ENCODE peak calls at places on chromosome 3, in eight cellular contexts. One of them, this sample, is unnamed.

GRCh38 chr3:21562225-21562624 is 188.8 kb downstream of the ZNF385D start:
- DNase-seq in NCI-H2081: no peak
- DNase-seq in CD8-positive, alpha-beta memory T cell: no peak
- DNase-seq in heart left ventricle: no peak
- DNase-seq in mucosa of gallbladder: no peak
- DNase-seq in endothelial cell: no peak
- DNase-seq in HCT116: no peak
- DNase-seq in AG08395: peak
- DNase-seq in this sample: no peak

GRCh38 chr3:192864943-192865342 is 52.7 kb downstream of the MB21D2 start:
- DNase-seq in mucosa of gallbladder: no peak
- DNase-seq in AG08395: no peak
- DNase-seq in endothelial cell: no peak
- DNase-seq in NCI-H2081: no peak
- DNase-seq in heart left ventricle: no peak
- DNase-seq in HCT116: no peak
- DNase-seq in CD8-positive, alpha-beta memory T cell: no peak
- DNase-seq in this sample: no peak

GRCh38 chr3:130014526-130014925 is 40.0 kb downstream of the TRH start:
- DNase-seq in AG08395: peak
- DNase-seq in heart left ventricle: no peak
- DNase-seq in NCI-H2081: no peak
- DNase-seq in HCT116: no peak
- DNase-seq in endothelial cell: no peak
- DNase-seq in mucosa of gallbladder: no peak
- DNase-seq in CD8-positive, alpha-beta memory T cell: no peak
- DNase-seq in this sample: no peak

GRCh38 chr3:64417816-64418215 is 192.6 kb upstream of the PRICKLE2 start:
- DNase-seq in CD8-positive, alpha-beta memory T cell: no peak
- DNase-seq in mucosa of gallbladder: no peak
- DNase-seq in endothelial cell: no peak
- DNase-seq in heart left ventricle: no peak
- DNase-seq in HCT116: no peak
- DNase-seq in AG08395: peak
- DNase-seq in NCI-H2081: no peak
- DNase-seq in this sample: peak

GRCh38 chr3:15782429-15782828 is 15.3 kb downstream of the ANKRD28 start:
- DNase-seq in heart left ventricle: no peak
- DNase-seq in endothelial cell: no peak
- DNase-seq in HCT116: no peak
- DNase-seq in mucosa of gallbladder: no peak
- DNase-seq in AG08395: no peak
- DNase-seq in CD8-positive, alpha-beta memory T cell: no peak
- DNase-seq in NCI-H2081: no peak
- DNase-seq in this sample: no peak

GRCh38 chr3:129854460-129854859 is 39.1 kb downstream of the TMCC1 start:
- DNase-seq in mucosa of gallbladder: no peak
- DNase-seq in HCT116: no peak
- DNase-seq in endothelial cell: no peak
- DNase-seq in heart left ventricle: no peak
- DNase-seq in CD8-positive, alpha-beta memory T cell: no peak
- DNase-seq in NCI-H2081: no peak
- DNase-seq in AG08395: no peak
- DNase-seq in this sample: no peak

GRCh38 chr3:194967126-194968117 is 281.7 kb downstream of the FAM43A start:
- DNase-seq in mucosa of gallbladder: no peak
- DNase-seq in endothelial cell: peak
- DNase-seq in AG08395: peak
- DNase-seq in HCT116: no peak
- DNase-seq in NCI-H2081: no peak
- DNase-seq in heart left ventricle: no peak
- DNase-seq in CD8-positive, alpha-beta memory T cell: no peak
- DNase-seq in this sample: no peak

GRCh38 chr3:46925585-46925934 is 48.0 kb downstream of the PTH1R start:
- DNase-seq in AG08395: no peak
- DNase-seq in CD8-positive, alpha-beta memory T cell: no peak
- DNase-seq in heart left ventricle: peak
- DNase-seq in mucosa of gallbladder: no peak
- DNase-seq in HCT116: no peak
- DNase-seq in NCI-H2081: no peak
- DNase-seq in endothelial cell: no peak
- DNase-seq in this sample: no peak

GRCh38 chr3:49807427-49808114 is 4.5 kb downstream of the INKA1 start:
- DNase-seq in AG08395: no peak
- DNase-seq in CD8-positive, alpha-beta memory T cell: no peak
- DNase-seq in mucosa of gallbladder: no peak
- DNase-seq in HCT116: no peak
- DNase-seq in NCI-H2081: no peak
- DNase-seq in endothelial cell: peak
- DNase-seq in heart left ventricle: no peak
- DNase-seq in this sample: no peak

GRCh38 chr3:187783098-187783497 is 37.8 kb upstream of the BCL6 start:
- DNase-seq in mucosa of gallbladder: peak
- DNase-seq in NCI-H2081: no peak
- DNase-seq in HCT116: no peak
- DNase-seq in CD8-positive, alpha-beta memory T cell: no peak
- DNase-seq in AG08395: peak
- DNase-seq in endothelial cell: no peak
- DNase-seq in heart left ventricle: no peak
- DNase-seq in this sample: no peak

GRCh38 chr3:104873331-104873730 is 493.4 kb upstream of the ALCAM start:
- DNase-seq in AG08395: peak
- DNase-seq in NCI-H2081: no peak
- DNase-seq in endothelial cell: no peak
- DNase-seq in CD8-positive, alpha-beta memory T cell: no peak
- DNase-seq in mucosa of gallbladder: no peak
- DNase-seq in heart left ventricle: no peak
- DNase-seq in HCT116: no peak
- DNase-seq in this sample: no peak

GRCh38 chr3:149772861-149773260 is 19.5 kb downstream of the ANKUB1 start:
- DNase-seq in CD8-positive, alpha-beta memory T cell: no peak
- DNase-seq in heart left ventricle: no peak
- DNase-seq in endothelial cell: no peak
- DNase-seq in NCI-H2081: no peak
- DNase-seq in HCT116: no peak
- DNase-seq in AG08395: no peak
- DNase-seq in mucosa of gallbladder: no peak
- DNase-seq in this sample: no peak

GRCh38 chr3:123678108-123678511 is 93.3 kb upstream of the HACD2 start:
- DNase-seq in NCI-H2081: no peak
- DNase-seq in CD8-positive, alpha-beta memory T cell: no peak
- DNase-seq in AG08395: peak
- DNase-seq in mucosa of gallbladder: no peak
- DNase-seq in HCT116: no peak
- DNase-seq in heart left ventricle: no peak
- DNase-seq in endothelial cell: no peak
- DNase-seq in this sample: no peak

GRCh38 chr3:153162513-153163348 is 705 bp downstream of the RAP2B start:
- DNase-seq in CD8-positive, alpha-beta memory T cell: peak
- DNase-seq in heart left ventricle: peak
- DNase-seq in NCI-H2081: peak
- DNase-seq in mucosa of gallbladder: peak
- DNase-seq in HCT116: no peak
- DNase-seq in endothelial cell: peak
- DNase-seq in AG08395: peak
- DNase-seq in this sample: peak

GRCh38 chr3:182710557-182711157 is 82.6 kb upstream of the ATP11B start:
- DNase-seq in CD8-positive, alpha-beta memory T cell: peak
- DNase-seq in endothelial cell: no peak
- DNase-seq in AG08395: peak
- DNase-seq in mucosa of gallbladder: no peak
- DNase-seq in HCT116: peak
- DNase-seq in NCI-H2081: peak
- DNase-seq in heart left ventricle: no peak
- DNase-seq in this sample: no peak

GRCh38 chr3:108117245-108117644 is 26.4 kb upstream of the CD47 start:
- DNase-seq in HCT116: no peak
- DNase-seq in NCI-H2081: no peak
- DNase-seq in heart left ventricle: no peak
- DNase-seq in mucosa of gallbladder: no peak
- DNase-seq in endothelial cell: no peak
- DNase-seq in AG08395: peak
- DNase-seq in CD8-positive, alpha-beta memory T cell: no peak
- DNase-seq in this sample: no peak